ENCODE peak calls at places on chromosome 7, in seven cellular contexts. U is heart right ventricle, W is KG1, K is EL, H is brain microvascular endothelial cell, T is MCF 10A, G is fibroblast of pulmonary artery. S is an unnamed sample.

GRCh38 chr7:115707236-115707635 is 323.3 kb downstream of the TFEC start:
- DNase-seq in U (no peak), W (no peak), T (peak; percentile 32), G (peak; percentile 13), H (no peak), K (peak; percentile 17), S (no peak)

GRCh38 chr7:29971566-29972314 is 17.9 kb downstream of the SCRN1 start:
- DNase-seq in G (peak; percentile 46), T (no peak), K (no peak), H (no peak), U (no peak), W (no peak), S (no peak)

GRCh38 chr7:1210979-1211608 is 21.6 kb upstream of the UNCX start:
- DNase-seq in T (peak; percentile 10), W (no peak), H (no peak), G (no peak), U (no peak), K (peak; percentile 27), S (no peak)

GRCh38 chr7:154431045-154431444 is 378.8 kb downstream of the DPP6 start:
- DNase-seq in K (no peak), H (no peak), W (no peak), G (no peak), T (no peak), U (no peak), S (no peak)

GRCh38 chr7:815284-816216 is 16.7 kb upstream of the SUN1 start:
- DNase-seq in K (no peak), T (no peak), H (no peak), U (peak; percentile 50), G (no peak), W (no peak), S (peak; percentile 69)

GRCh38 chr7:106717997-106718871 is 57.3 kb upstream of the CCDC71L start:
- DNase-seq in U (no peak), H (peak; percentile 95), W (peak; percentile 25), K (peak; percentile 99), T (peak; percentile 93), G (peak; percentile 98), S (no peak)

GRCh38 chr7:140564643-140565042 is 76.0 kb downstream of the DENND2A start:
- DNase-seq in K (peak; percentile 30), H (no peak), U (no peak), T (peak; percentile 62), W (no peak), G (no peak), S (no peak)

GRCh38 chr7:155205368-155206285 is 92.1 kb upstream of the INSIG1 start:
- DNase-seq in U (peak; percentile 81), H (peak; percentile 99), W (peak; percentile 83), G (peak; percentile 95), K (peak; percentile 98), T (peak; percentile 96), S (peak; percentile 68)

GRCh38 chr7:118059209-118059608 is 124.8 kb upstream of the LSM8 start:
- DNase-seq in K (no peak), T (peak; percentile 69), G (peak; percentile 3), H (no peak), U (no peak), W (no peak), S (no peak)

GRCh38 chr7:26321440-26321839 is 29.8 kb downstream of the SNX10 start:
- DNase-seq in H (no peak), W (no peak), U (no peak), T (peak; percentile 52), G (no peak), K (peak; percentile 10), S (no peak)

GRCh38 chr7:47038621-47039020 is 543.3 kb downstream of the TNS3 start:
- DNase-seq in K (no peak), W (no peak), U (no peak), T (no peak), H (no peak), G (no peak), S (no peak)

GRCh38 chr7:114432627-114433026 is 18.0 kb downstream of the FOXP2 start:
- DNase-seq in H (no peak), W (no peak), K (no peak), T (no peak), U (no peak), G (no peak), S (no peak)

GRCh38 chr7:21944616-21945373 is 904 bp downstream of the CDCA7L start:
- DNase-seq in G (no peak), K (peak; percentile 18), T (peak; percentile 68), U (peak; percentile 31), W (peak; percentile 52), H (no peak), S (peak; percentile 86)

GRCh38 chr7:32519763-32520162 is 24.5 kb downstream of the AVL9 start:
- DNase-seq in W (no peak), T (no peak), K (no peak), H (no peak), G (no peak), U (no peak), S (no peak)

GRCh38 chr7:137760111-137760510 is 86.7 kb downstream of the DGKI start:
- DNase-seq in T (no peak), K (no peak), U (no peak), H (no peak), G (peak; percentile 43), W (no peak), S (peak; percentile 52)

GRCh38 chr7:10940748-10941358 is 32.8 kb upstream of the PHF14 start:
- DNase-seq in G (no peak), W (no peak), U (no peak), K (no peak), H (no peak), T (peak; percentile 20), S (no peak)

GRCh38 chr7:32390210-32390609 is 100.0 kb downstream of the LSM5 start:
- DNase-seq in U (no peak), G (no peak), T (no peak), H (no peak), K (no peak), W (no peak), S (no peak)

GRCh38 chr7:128821724-128822123 is 8.5 kb upstream of the FLNC start:
- DNase-seq in W (no peak), H (no peak), T (no peak), G (no peak), K (no peak), U (no peak), S (no peak)

S was measured in pancreas.